ENCODE peak calls at places on chromosomes 11 and 22, in four cellular contexts. One of them, this sample, is unnamed.

GRCh38 chr11:113378013-113378412 is 9.6 kb upstream of the ANKK1 start:
- DNase-seq in A549: no peak
- DNase-seq in K562: no peak
- DNase-seq in GM12878: no peak
- DNase-seq in this sample: no peak

GRCh38 chr11:45246241-45246640 is 39.9 kb downstream of the SYT13 start:
- DNase-seq in A549: no peak
- DNase-seq in K562: no peak
- DNase-seq in GM12878: no peak
- DNase-seq in this sample: no peak

GRCh38 chr11:76209956-76210885 is 3.9 kb upstream of the WNT11 start:
- DNase-seq in A549: no peak
- DNase-seq in K562: no peak
- DNase-seq in GM12878: no peak
- DNase-seq in this sample: peak; percentile 74

GRCh38 chr11:68983816-68984215 is 3.0 kb upstream of the MRGPRD start:
- DNase-seq in A549: no peak
- DNase-seq in K562: no peak
- DNase-seq in GM12878: no peak
- DNase-seq in this sample: no peak

GRCh38 chr22:48629631-48630443 is 1197.8 kb downstream of the BRD1 start:
- DNase-seq in A549: no peak
- DNase-seq in K562: no peak
- DNase-seq in GM12878: no peak
- DNase-seq in this sample: no peak

GRCh38 chr22:19396561-19396933 is 35.0 kb downstream of the HIRA start:
- DNase-seq in A549: no peak
- DNase-seq in K562: no peak
- DNase-seq in GM12878: no peak
- DNase-seq in this sample: no peak

GRCh38 chr11:110525883-110526282 is 96.1 kb downstream of the FDX1 start:
- DNase-seq in A549: no peak
- DNase-seq in K562: no peak
- DNase-seq in GM12878: peak; percentile 15
- DNase-seq in this sample: peak; percentile 92

GRCh38 chr11:2376751-2377451 is at the start of gene CD81:
- DNase-seq in A549: peak; percentile 32
- DNase-seq in K562: peak; percentile 89
- DNase-seq in GM12878: no peak
- DNase-seq in this sample: peak; percentile 33

GRCh38 chr22:36907464-36907863 is 6.0 kb upstream of the CSF2RB start:
- DNase-seq in A549: no peak
- DNase-seq in K562: no peak
- DNase-seq in GM12878: no peak
- DNase-seq in this sample: no peak

GRCh38 chr22:28075260-28075981 is 156.4 kb upstream of the PITPNB start:
- DNase-seq in A549: peak; percentile 5
- DNase-seq in K562: no peak
- DNase-seq in GM12878: no peak
- DNase-seq in this sample: peak; percentile 91

GRCh38 chr11:19243143-19243542 is 2.4 kb upstream of the E2F8 start:
- DNase-seq in A549: no peak
- DNase-seq in K562: no peak
- DNase-seq in GM12878: no peak
- DNase-seq in this sample: no peak

GRCh38 chr22:25141994-25142620 is 57.6 kb upstream of the CRYBB3 start:
- DNase-seq in A549: no peak
- DNase-seq in K562: no peak
- DNase-seq in GM12878: no peak
- DNase-seq in this sample: no peak

GRCh38 chr22:17194213-17194612 is 25.0 kb downstream of the ADA2 start:
- DNase-seq in A549: no peak
- DNase-seq in K562: peak; percentile 8
- DNase-seq in GM12878: no peak
- DNase-seq in this sample: no peak

GRCh38 chr11:109112748-109113378 is 309.1 kb upstream of the C11orf87 start:
- DNase-seq in A549: no peak
- DNase-seq in K562: no peak
- DNase-seq in GM12878: no peak
- DNase-seq in this sample: no peak

GRCh38 chr11:72576196-72576595 is 98.0 kb downstream of the PDE2A start:
- DNase-seq in A549: no peak
- DNase-seq in K562: no peak
- DNase-seq in GM12878: no peak
- DNase-seq in this sample: no peak

GRCh38 chr11:126990716-126991480 is 9.7 kb downstream of the KIRREL3 start:
- DNase-seq in A549: no peak
- DNase-seq in K562: no peak
- DNase-seq in GM12878: no peak
- DNase-seq in this sample: peak; percentile 40

GRCh38 chr22:27086728-27087450 is 429.5 kb downstream of the MIAT start:
- DNase-seq in A549: no peak
- DNase-seq in K562: no peak
- DNase-seq in GM12878: no peak
- DNase-seq in this sample: no peak

GRCh38 chr11:119509969-119510401 is 87.0 kb upstream of the THY1 start:
- DNase-seq in A549: no peak
- DNase-seq in K562: no peak
- DNase-seq in GM12878: peak; percentile 76
- DNase-seq in this sample: peak; percentile 92

GRCh38 chr11:103988595-103988969 is 47.9 kb upstream of the DDI1 start:
- DNase-seq in A549: no peak
- DNase-seq in K562: no peak
- DNase-seq in GM12878: no peak
- DNase-seq in this sample: peak; percentile 85

GRCh38 chr11:76233936-76234703 is 27.8 kb upstream of the WNT11 start:
- DNase-seq in A549: no peak
- DNase-seq in K562: peak; percentile 52
- DNase-seq in GM12878: peak; percentile 37
- DNase-seq in this sample: no peak

GRCh38 chr11:69140635-69141034 is 15.1 kb upstream of the SMIM38 start:
- DNase-seq in A549: no peak
- DNase-seq in K562: no peak
- DNase-seq in GM12878: no peak
- DNase-seq in this sample: no peak

GRCh38 chr22:39148727-39149535 is 3.5 kb downstream of the CBX7 start:
- DNase-seq in A549: no peak
- DNase-seq in K562: peak; percentile 58
- DNase-seq in GM12878: peak; percentile 69
- DNase-seq in this sample: no peak

GRCh38 chr22:31739795-31740201 is 10.1 kb downstream of the PRR14L start:
- DNase-seq in A549: no peak
- DNase-seq in K562: no peak
- DNase-seq in GM12878: no peak
- DNase-seq in this sample: no peak

GRCh38 chr11:115580416-115580815 is 76.2 kb upstream of the CADM1 start:
- DNase-seq in A549: no peak
- DNase-seq in K562: no peak
- DNase-seq in GM12878: no peak
- DNase-seq in this sample: no peak

GRCh38 chr11:115579181-115579825 is 75.1 kb upstream of the CADM1 start:
- DNase-seq in A549: no peak
- DNase-seq in K562: no peak
- DNase-seq in GM12878: no peak
- DNase-seq in this sample: no peak

GRCh38 chr11:115580927-115581680 is 76.9 kb upstream of the CADM1 start:
- DNase-seq in A549: no peak
- DNase-seq in K562: no peak
- DNase-seq in GM12878: no peak
- DNase-seq in this sample: no peak

GRCh38 chr11:115585361-115586024 is 81.3 kb upstream of the CADM1 start:
- DNase-seq in A549: no peak
- DNase-seq in K562: no peak
- DNase-seq in GM12878: peak; percentile 83
- DNase-seq in this sample: no peak

GRCh38 chr11:115581871-115582639 is 77.8 kb upstream of the CADM1 start:
- DNase-seq in A549: no peak
- DNase-seq in K562: no peak
- DNase-seq in GM12878: no peak
- DNase-seq in this sample: peak; percentile 5
- TF ChIP-seq ELK1 in A549: no peak
- TF ChIP-seq ELK1 in K562: no peak
- TF ChIP-seq ELK1 in GM12878: no peak
- TF ChIP-seq ELK1 in this sample: no peak

GRCh38 chr11:61969838-61970452 is 2.5 kb upstream of the FTH1 start:
- DNase-seq in A549: no peak
- DNase-seq in K562: no peak
- DNase-seq in GM12878: no peak
- DNase-seq in this sample: peak; percentile 87
- TF ChIP-seq RAD21 in A549: no peak
- TF ChIP-seq RAD21 in K562: no peak
- TF ChIP-seq RAD21 in GM12878: no peak
- TF ChIP-seq RAD21 in this sample: no peak

GRCh38 chr11:34313099-34313517 is 44.7 kb downstream of the ABTB2 start:
- DNase-seq in A549: no peak
- DNase-seq in K562: no peak
- DNase-seq in GM12878: peak; percentile 40
- DNase-seq in this sample: no peak
- TF ChIP-seq ELK1 in A549: no peak
- TF ChIP-seq ELK1 in K562: no peak
- TF ChIP-seq ELK1 in GM12878: no peak
- TF ChIP-seq ELK1 in this sample: no peak

GRCh38 chr11:67311051-67311555 is 7.8 kb downstream of the SSH3 start:
- DNase-seq in A549: no peak
- DNase-seq in K562: no peak
- DNase-seq in GM12878: no peak
- DNase-seq in this sample: no peak

GRCh38 chr11:67313125-67313890 is 10.0 kb downstream of the SSH3 start:
- DNase-seq in A549: no peak
- DNase-seq in K562: no peak
- DNase-seq in GM12878: no peak
- DNase-seq in this sample: no peak

GRCh38 chr11:67311556-67312082 is 8.3 kb downstream of the SSH3 start:
- DNase-seq in A549: no peak
- DNase-seq in K562: peak; percentile 54
- DNase-seq in GM12878: no peak
- DNase-seq in this sample: no peak

GRCh38 chr11:67314218-67314617 is 10.9 kb downstream of the SSH3 start:
- DNase-seq in A549: no peak
- DNase-seq in K562: peak; percentile 2
- DNase-seq in GM12878: no peak
- DNase-seq in this sample: no peak

GRCh38 chr11:67312187-67313021 is 9.1 kb downstream of the SSH3 start:
- DNase-seq in A549: no peak
- DNase-seq in K562: peak; percentile 77
- DNase-seq in GM12878: no peak
- DNase-seq in this sample: no peak
- TF ChIP-seq RAD21 in A549: no peak
- TF ChIP-seq RAD21 in K562: no peak
- TF ChIP-seq RAD21 in GM12878: no peak
- TF ChIP-seq RAD21 in this sample: no peak

GRCh38 chr22:42366815-42367581 is 65.2 kb downstream of the NFAM1 start:
- DNase-seq in A549: no peak
- DNase-seq in K562: no peak
- DNase-seq in GM12878: no peak
- DNase-seq in this sample: no peak
- TF ChIP-seq ELK1 in A549: no peak
- TF ChIP-seq ELK1 in K562: no peak
- TF ChIP-seq ELK1 in GM12878: no peak
- TF ChIP-seq ELK1 in this sample: no peak

GRCh38 chr11:66852466-66853241 is 4.2 kb upstream of the LRFN4 start:
- DNase-seq in A549: no peak
- DNase-seq in K562: no peak
- DNase-seq in GM12878: no peak
- DNase-seq in this sample: no peak

GRCh38 chr11:66851698-66852465 is 5.0 kb upstream of the LRFN4 start:
- DNase-seq in A549: no peak
- DNase-seq in K562: peak; percentile 43
- DNase-seq in GM12878: no peak
- DNase-seq in this sample: no peak

GRCh38 chr11:66854231-66854661 is 2.6 kb upstream of the LRFN4 start:
- DNase-seq in A549: no peak
- DNase-seq in K562: no peak
- DNase-seq in GM12878: no peak
- DNase-seq in this sample: no peak

GRCh38 chr11:66854729-66855211 is 2.1 kb upstream of the LRFN4 start:
- DNase-seq in A549: no peak
- DNase-seq in K562: no peak
- DNase-seq in GM12878: no peak
- DNase-seq in this sample: no peak

GRCh38 chr11:66853242-66854229 is 3.3 kb upstream of the LRFN4 start:
- DNase-seq in A549: no peak
- DNase-seq in K562: no peak
- DNase-seq in GM12878: no peak
- DNase-seq in this sample: no peak
- TF ChIP-seq RAD21 in A549: no peak
- TF ChIP-seq RAD21 in K562: no peak
- TF ChIP-seq RAD21 in GM12878: no peak
- TF ChIP-seq RAD21 in this sample: no peak

GRCh38 chr22:45972868-45973212 is 4.1 kb downstream of the WNT7B start:
- DNase-seq in A549: no peak
- DNase-seq in K562: no peak
- DNase-seq in GM12878: no peak
- DNase-seq in this sample: no peak

GRCh38 chr22:45969801-45970464 is 7.0 kb downstream of the WNT7B start:
- DNase-seq in A549: no peak
- DNase-seq in K562: no peak
- DNase-seq in GM12878: no peak
- DNase-seq in this sample: no peak

GRCh38 chr22:45970709-45971388 is 6.1 kb downstream of the WNT7B start:
- DNase-seq in A549: no peak
- DNase-seq in K562: no peak
- DNase-seq in GM12878: no peak
- DNase-seq in this sample: peak; percentile 47

GRCh38 chr22:45972091-45972867 is 4.7 kb downstream of the WNT7B start:
- DNase-seq in A549: no peak
- DNase-seq in K562: no peak
- DNase-seq in GM12878: no peak
- DNase-seq in this sample: no peak

GRCh38 chr22:45971389-45972028 is 5.5 kb downstream of the WNT7B start:
- DNase-seq in A549: no peak
- DNase-seq in K562: no peak
- DNase-seq in GM12878: no peak
- DNase-seq in this sample: no peak
- TF ChIP-seq ELK1 in A549: no peak
- TF ChIP-seq ELK1 in K562: no peak
- TF ChIP-seq ELK1 in GM12878: no peak
- TF ChIP-seq ELK1 in this sample: no peak